ENCODE peak calls at places on chromosomes 6 and 20, in seven cellular contexts. One of them, this sample, is unnamed. For H4K20me1, the result is how much of the 10 kb centered on the place peaks cover.

GRCh38 chr6:142844065-142844755 is 100.8 kb downstream of the HIVEP2 start:
- DNase-seq in MM.1S: peak
- DNase-seq in hepatocyte: no peak
- DNase-seq in PC-3: peak
- DNase-seq in neural progenitor cell: no peak
- DNase-seq in DND-41: no peak
- DNase-seq in GM23248: peak
- DNase-seq in this sample: no peak

GRCh38 chr20:845967-846893 is 12.7 kb downstream of the FAM110A start:
- DNase-seq in DND-41: no peak
- DNase-seq in GM23248: no peak
- DNase-seq in hepatocyte: no peak
- DNase-seq in PC-3: no peak
- DNase-seq in MM.1S: no peak
- DNase-seq in neural progenitor cell: no peak
- DNase-seq in this sample: no peak

GRCh38 chr6:52180787-52181558 is 5.2 kb upstream of the IL17A start:
- DNase-seq in hepatocyte: no peak
- DNase-seq in neural progenitor cell: no peak
- DNase-seq in DND-41: no peak
- DNase-seq in GM23248: no peak
- DNase-seq in MM.1S: peak
- DNase-seq in PC-3: no peak
- DNase-seq in this sample: no peak

GRCh38 chr6:35294308-35294945 is 3.2 kb upstream of the DEF6 start:
- DNase-seq in DND-41: peak
- DNase-seq in PC-3: peak
- DNase-seq in neural progenitor cell: peak
- DNase-seq in MM.1S: peak
- DNase-seq in hepatocyte: peak
- DNase-seq in GM23248: peak
- DNase-seq in this sample: peak

GRCh38 chr20:37077009-37077408 is 18.8 kb downstream of the RBL1 start:
- DNase-seq in hepatocyte: no peak
- DNase-seq in neural progenitor cell: no peak
- DNase-seq in GM23248: no peak
- DNase-seq in PC-3: no peak
- DNase-seq in MM.1S: no peak
- DNase-seq in DND-41: no peak
- DNase-seq in this sample: no peak

GRCh38 chr20:33999025-33999629 is 5.4 kb downstream of the RALY start:
- DNase-seq in neural progenitor cell: no peak
- DNase-seq in GM23248: peak
- DNase-seq in DND-41: no peak
- DNase-seq in hepatocyte: no peak
- DNase-seq in PC-3: no peak
- DNase-seq in MM.1S: no peak
- DNase-seq in this sample: no peak

GRCh38 chr6:37049990-37050853 is 44.8 kb downstream of the FGD2 start:
- DNase-seq in DND-41: peak
- DNase-seq in PC-3: no peak
- DNase-seq in MM.1S: peak
- DNase-seq in hepatocyte: no peak
- DNase-seq in neural progenitor cell: no peak
- DNase-seq in GM23248: no peak
- DNase-seq in this sample: no peak

GRCh38 chr20:63668351-63668750 is 10.2 kb downstream of the RTEL1 start:
- DNase-seq in GM23248: no peak
- DNase-seq in hepatocyte: no peak
- DNase-seq in MM.1S: no peak
- DNase-seq in PC-3: no peak
- DNase-seq in neural progenitor cell: no peak
- DNase-seq in DND-41: no peak
- DNase-seq in this sample: no peak

GRCh38 chr6:168132531-168133184 is 53.6 kb upstream of the FRMD1 start:
- DNase-seq in neural progenitor cell: peak
- DNase-seq in MM.1S: no peak
- DNase-seq in hepatocyte: peak
- DNase-seq in PC-3: peak
- DNase-seq in GM23248: peak
- DNase-seq in DND-41: no peak
- DNase-seq in this sample: no peak

GRCh38 chr6:150749091-150749670 is 116.3 kb upstream of the MTHFD1L start:
- DNase-seq in hepatocyte: no peak
- DNase-seq in MM.1S: no peak
- DNase-seq in PC-3: no peak
- DNase-seq in GM23248: no peak
- DNase-seq in DND-41: no peak
- DNase-seq in neural progenitor cell: no peak
- DNase-seq in this sample: no peak

GRCh38 chr6:2231438-2231837 is 14.0 kb downstream of the GMDS start:
- DNase-seq in PC-3: peak
- DNase-seq in MM.1S: no peak
- DNase-seq in DND-41: no peak
- DNase-seq in GM23248: no peak
- DNase-seq in neural progenitor cell: no peak
- DNase-seq in hepatocyte: no peak
- DNase-seq in this sample: no peak

GRCh38 chr6:158715330-158716311 is 65.8 kb downstream of the SYTL3 start:
- DNase-seq in hepatocyte: no peak
- DNase-seq in DND-41: no peak
- DNase-seq in neural progenitor cell: no peak
- DNase-seq in GM23248: no peak
- DNase-seq in PC-3: no peak
- DNase-seq in MM.1S: no peak
- DNase-seq in this sample: no peak

GRCh38 chr6:108710560-108710959 is 137.7 kb upstream of the ARMC2 start:
- DNase-seq in GM23248: no peak
- DNase-seq in MM.1S: no peak
- DNase-seq in PC-3: no peak
- DNase-seq in hepatocyte: no peak
- DNase-seq in neural progenitor cell: no peak
- DNase-seq in DND-41: no peak
- DNase-seq in this sample: no peak

GRCh38 chr6:158022749-158023596 is 41.3 kb downstream of the SYNJ2 start:
- DNase-seq in MM.1S: no peak
- DNase-seq in GM23248: no peak
- DNase-seq in neural progenitor cell: no peak
- DNase-seq in hepatocyte: peak
- DNase-seq in DND-41: no peak
- DNase-seq in PC-3: no peak
- DNase-seq in this sample: no peak

GRCh38 chr6:40882321-40882720 is 156.7 kb downstream of the UNC5CL start:
- DNase-seq in PC-3: no peak
- DNase-seq in hepatocyte: peak
- DNase-seq in MM.1S: no peak
- DNase-seq in GM23248: no peak
- DNase-seq in neural progenitor cell: no peak
- DNase-seq in DND-41: no peak
- DNase-seq in this sample: no peak

GRCh38 chr6:40350193-40350941 is 236.8 kb downstream of the LRFN2 start:
- DNase-seq in GM23248: no peak
- DNase-seq in PC-3: no peak
- DNase-seq in MM.1S: no peak
- DNase-seq in hepatocyte: no peak
- DNase-seq in DND-41: peak
- DNase-seq in neural progenitor cell: no peak
- DNase-seq in this sample: no peak

GRCh38 chr20:61959301-61959700 is 106.4 kb downstream of the TAF4 start:
- DNase-seq in hepatocyte: no peak
- DNase-seq in GM23248: peak
- DNase-seq in DND-41: no peak
- DNase-seq in neural progenitor cell: peak
- DNase-seq in MM.1S: peak
- DNase-seq in PC-3: peak
- DNase-seq in this sample: peak

GRCh38 chr6:15521516-15521915 is 141.3 kb downstream of the DTNBP1 start:
- DNase-seq in MM.1S: no peak
- DNase-seq in hepatocyte: no peak
- DNase-seq in PC-3: no peak
- DNase-seq in GM23248: no peak
- DNase-seq in neural progenitor cell: no peak
- DNase-seq in DND-41: no peak
- DNase-seq in this sample: no peak

GRCh38 chr6:56899311-56899710 is 55.6 kb upstream of the BEND6 start:
- DNase-seq in DND-41: no peak
- DNase-seq in MM.1S: no peak
- DNase-seq in hepatocyte: no peak
- DNase-seq in PC-3: peak
- DNase-seq in neural progenitor cell: no peak
- DNase-seq in GM23248: peak
- DNase-seq in this sample: no peak

GRCh38 chr20:62834967-62835730 is 18.3 kb downstream of the COL9A3 start:
- DNase-seq in GM23248: no peak
- DNase-seq in PC-3: no peak
- DNase-seq in neural progenitor cell: no peak
- DNase-seq in DND-41: no peak
- DNase-seq in hepatocyte: no peak
- DNase-seq in MM.1S: no peak
- DNase-seq in this sample: no peak

GRCh38 chr6:168049277-168049676 is 29.7 kb downstream of the FRMD1 start:
- DNase-seq in neural progenitor cell: no peak
- DNase-seq in hepatocyte: no peak
- DNase-seq in PC-3: no peak
- DNase-seq in MM.1S: no peak
- DNase-seq in DND-41: no peak
- DNase-seq in GM23248: no peak
- DNase-seq in this sample: no peak

GRCh38 chr20:18250237-18250636 is 38.1 kb upstream of the ZNF133 start:
- DNase-seq in MM.1S: no peak
- DNase-seq in PC-3: no peak
- DNase-seq in GM23248: no peak
- DNase-seq in hepatocyte: no peak
- DNase-seq in DND-41: no peak
- DNase-seq in neural progenitor cell: no peak
- DNase-seq in this sample: no peak

GRCh38 chr6:34055223-34055933 is 90.5 kb downstream of the GRM4 start:
- DNase-seq in neural progenitor cell: peak
- DNase-seq in GM23248: peak
- DNase-seq in DND-41: peak
- DNase-seq in hepatocyte: peak
- DNase-seq in PC-3: peak
- DNase-seq in MM.1S: peak
- DNase-seq in this sample: peak

GRCh38 chr6:84458271-84458670 is 230.8 kb upstream of the CEP162 start:
- DNase-seq in PC-3: no peak
- DNase-seq in neural progenitor cell: no peak
- DNase-seq in hepatocyte: no peak
- DNase-seq in DND-41: no peak
- DNase-seq in GM23248: no peak
- DNase-seq in MM.1S: no peak
- DNase-seq in this sample: no peak

GRCh38 chr20:51377132-51377531 is 165.4 kb downstream of the NFATC2 start:
- DNase-seq in hepatocyte: no peak
- DNase-seq in neural progenitor cell: no peak
- DNase-seq in GM23248: no peak
- DNase-seq in MM.1S: no peak
- DNase-seq in PC-3: no peak
- DNase-seq in DND-41: no peak
- DNase-seq in this sample: no peak

DNA sequence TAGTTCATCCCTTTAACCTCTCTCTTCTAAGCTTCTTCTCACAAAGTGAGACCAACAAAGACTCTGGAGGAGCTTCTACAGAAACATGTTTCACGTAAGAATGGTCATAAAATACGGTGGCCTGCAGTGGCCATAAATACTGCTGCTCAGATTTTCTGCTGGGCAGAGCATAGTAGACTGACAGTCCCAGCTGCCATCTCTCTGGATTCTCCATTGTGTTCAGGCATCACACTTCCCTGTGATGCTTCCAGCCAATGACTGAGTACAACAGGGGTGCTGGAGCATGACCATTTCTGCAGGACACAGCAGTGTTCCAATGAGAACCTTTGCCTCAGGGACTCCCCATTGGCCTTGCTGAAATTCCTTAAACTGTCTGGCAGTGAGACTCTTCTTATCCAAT is 392.6 kb downstream of the MMUT start:
- DNase-seq in GM23248: no peak
- DNase-seq in hepatocyte: no peak
- DNase-seq in neural progenitor cell: no peak
- DNase-seq in PC-3: no peak
- DNase-seq in DND-41: no peak
- DNase-seq in MM.1S: no peak
- DNase-seq in this sample: no peak
- TF ChIP-seq EZH2 in GM23248: no peak
- TF ChIP-seq EZH2 in hepatocyte: no peak
- TF ChIP-seq EZH2 in neural progenitor cell: no peak
- TF ChIP-seq EZH2 in PC-3: no peak
- TF ChIP-seq EZH2 in DND-41: no peak
- TF ChIP-seq EZH2 in MM.1S: no peak
- TF ChIP-seq EZH2 in this sample: no peak

GRCh38 chr6:156884306-156884705 is 107.1 kb downstream of the ARID1B start:
- DNase-seq in DND-41: no peak
- DNase-seq in MM.1S: peak
- DNase-seq in neural progenitor cell: no peak
- DNase-seq in PC-3: no peak
- DNase-seq in GM23248: no peak
- DNase-seq in hepatocyte: no peak
- DNase-seq in this sample: no peak
- H4K20me1 ChIP-seq in DND-41: half or more
- H4K20me1 ChIP-seq in MM.1S: under half
- H4K20me1 ChIP-seq in neural progenitor cell: half or more
- H4K20me1 ChIP-seq in PC-3: under half
- H4K20me1 ChIP-seq in GM23248: under half
- H4K20me1 ChIP-seq in hepatocyte: half or more
- H4K20me1 ChIP-seq in this sample: under half

GRCh38 chr20:3085571-3086072 is 1.1 kb upstream of the AVP start:
- DNase-seq in DND-41: no peak
- DNase-seq in GM23248: no peak
- DNase-seq in PC-3: no peak
- DNase-seq in neural progenitor cell: no peak
- DNase-seq in MM.1S: no peak
- DNase-seq in hepatocyte: no peak
- DNase-seq in this sample: no peak

GRCh38 chr20:3084986-3085360 is 449 bp upstream of the AVP start:
- DNase-seq in hepatocyte: no peak
- DNase-seq in PC-3: no peak
- DNase-seq in DND-41: no peak
- DNase-seq in neural progenitor cell: no peak
- DNase-seq in MM.1S: no peak
- DNase-seq in GM23248: no peak
- DNase-seq in this sample: no peak

GRCh38 chr20:3082955-3083952 is 1.3 kb downstream of the AVP start:
- DNase-seq in neural progenitor cell: peak
- DNase-seq in GM23248: no peak
- DNase-seq in hepatocyte: no peak
- DNase-seq in PC-3: no peak
- DNase-seq in MM.1S: no peak
- DNase-seq in DND-41: no peak
- DNase-seq in this sample: no peak

GRCh38 chr20:3082306-3082951 is 2.1 kb downstream of the AVP start:
- DNase-seq in neural progenitor cell: peak
- DNase-seq in MM.1S: no peak
- DNase-seq in DND-41: no peak
- DNase-seq in PC-3: no peak
- DNase-seq in hepatocyte: peak
- DNase-seq in GM23248: peak
- DNase-seq in this sample: no peak

GRCh38 chr20:3084283-3084985 is at the start of gene AVP:
- DNase-seq in DND-41: no peak
- DNase-seq in hepatocyte: no peak
- DNase-seq in neural progenitor cell: no peak
- DNase-seq in PC-3: no peak
- DNase-seq in GM23248: no peak
- DNase-seq in MM.1S: no peak
- DNase-seq in this sample: no peak
- TF ChIP-seq EZH2 in DND-41: no peak
- TF ChIP-seq EZH2 in hepatocyte: no peak
- TF ChIP-seq EZH2 in neural progenitor cell: no peak
- TF ChIP-seq EZH2 in PC-3: no peak
- TF ChIP-seq EZH2 in GM23248: no peak
- TF ChIP-seq EZH2 in MM.1S: no peak
- TF ChIP-seq EZH2 in this sample: no peak

GRCh38 chr20:49170714-49171113 is 17.4 kb downstream of the STAU1 start:
- DNase-seq in hepatocyte: no peak
- DNase-seq in PC-3: no peak
- DNase-seq in neural progenitor cell: no peak
- DNase-seq in DND-41: no peak
- DNase-seq in MM.1S: no peak
- DNase-seq in GM23248: no peak
- DNase-seq in this sample: no peak
- H4K20me1 ChIP-seq in hepatocyte: half or more
- H4K20me1 ChIP-seq in PC-3: under half
- H4K20me1 ChIP-seq in neural progenitor cell: half or more
- H4K20me1 ChIP-seq in DND-41: half or more
- H4K20me1 ChIP-seq in MM.1S: under half
- H4K20me1 ChIP-seq in GM23248: under half
- H4K20me1 ChIP-seq in this sample: under half